ENCODE peak calls at places on chromosomes 11 and 22, in ten cellular contexts. One of them, this sample, is unnamed.

GRCh38 chr11:124796312-124796711 is 3.9 kb downstream of the MSANTD2 start:
- DNase-seq in kidney: no peak
- DNase-seq in substantia nigra: no peak
- DNase-seq in GM20000: no peak
- DNase-seq in GM04503: no peak
- DNase-seq in activated CD8-positive, alpha-beta memory T cell treated with anti-CD3 and anti-CD28 coated beads for 24 hours: no peak
- DNase-seq in NCI-H2081 treated with DMSO at 0.1 percent for 48 hours: no peak
- DNase-seq in T-cell: no peak
- DNase-seq in amygdala: no peak
- DNase-seq in cardiac septum: no peak
- DNase-seq in this sample: no peak

GRCh38 chr11:28673687-28674431 is 565.7 kb downstream of the METTL15 start:
- DNase-seq in kidney: no peak
- DNase-seq in substantia nigra: no peak
- DNase-seq in GM20000: no peak
- DNase-seq in GM04503: peak
- DNase-seq in activated CD8-positive, alpha-beta memory T cell treated with anti-CD3 and anti-CD28 coated beads for 24 hours: no peak
- DNase-seq in NCI-H2081 treated with DMSO at 0.1 percent for 48 hours: no peak
- DNase-seq in T-cell: no peak
- DNase-seq in amygdala: no peak
- DNase-seq in cardiac septum: no peak
- DNase-seq in this sample: no peak

GRCh38 chr22:26617251-26618199 is at the start of gene CRYBB1:
- DNase-seq in kidney: peak
- DNase-seq in substantia nigra: peak
- DNase-seq in GM20000: no peak
- DNase-seq in GM04503: no peak
- DNase-seq in activated CD8-positive, alpha-beta memory T cell treated with anti-CD3 and anti-CD28 coated beads for 24 hours: no peak
- DNase-seq in NCI-H2081 treated with DMSO at 0.1 percent for 48 hours: no peak
- DNase-seq in T-cell: no peak
- DNase-seq in amygdala: no peak
- DNase-seq in cardiac septum: no peak
- DNase-seq in this sample: no peak

GRCh38 chr22:46010951-46011626 is 34.1 kb upstream of the WNT7B start:
- DNase-seq in kidney: peak
- DNase-seq in substantia nigra: peak
- DNase-seq in GM20000: no peak
- DNase-seq in GM04503: no peak
- DNase-seq in activated CD8-positive, alpha-beta memory T cell treated with anti-CD3 and anti-CD28 coated beads for 24 hours: no peak
- DNase-seq in NCI-H2081 treated with DMSO at 0.1 percent for 48 hours: no peak
- DNase-seq in T-cell: no peak
- DNase-seq in amygdala: peak
- DNase-seq in cardiac septum: peak
- DNase-seq in this sample: no peak

GRCh38 chr11:35343033-35343598 is 76.2 kb downstream of the SLC1A2 start:
- DNase-seq in kidney: no peak
- DNase-seq in substantia nigra: no peak
- DNase-seq in GM20000: peak
- DNase-seq in GM04503: no peak
- DNase-seq in activated CD8-positive, alpha-beta memory T cell treated with anti-CD3 and anti-CD28 coated beads for 24 hours: no peak
- DNase-seq in NCI-H2081 treated with DMSO at 0.1 percent for 48 hours: no peak
- DNase-seq in T-cell: no peak
- DNase-seq in amygdala: no peak
- DNase-seq in cardiac septum: no peak
- DNase-seq in this sample: no peak

GRCh38 chr22:31829505-31829904 is 75.7 kb downstream of the DEPDC5 start:
- DNase-seq in kidney: no peak
- DNase-seq in substantia nigra: no peak
- DNase-seq in GM20000: no peak
- DNase-seq in GM04503: peak
- DNase-seq in activated CD8-positive, alpha-beta memory T cell treated with anti-CD3 and anti-CD28 coated beads for 24 hours: peak
- DNase-seq in NCI-H2081 treated with DMSO at 0.1 percent for 48 hours: no peak
- DNase-seq in T-cell: no peak
- DNase-seq in amygdala: no peak
- DNase-seq in cardiac septum: no peak
- DNase-seq in this sample: peak

GRCh38 chr11:122048401-122048800 is 67.6 kb downstream of the BLID start:
- DNase-seq in kidney: no peak
- DNase-seq in substantia nigra: no peak
- DNase-seq in GM20000: no peak
- DNase-seq in GM04503: no peak
- DNase-seq in activated CD8-positive, alpha-beta memory T cell treated with anti-CD3 and anti-CD28 coated beads for 24 hours: no peak
- DNase-seq in NCI-H2081 treated with DMSO at 0.1 percent for 48 hours: no peak
- DNase-seq in T-cell: no peak
- DNase-seq in amygdala: no peak
- DNase-seq in cardiac septum: no peak
- DNase-seq in this sample: no peak

GRCh38 chr22:39818050-39818449 is 75.5 kb downstream of the ENTHD1 start:
- DNase-seq in kidney: no peak
- DNase-seq in substantia nigra: no peak
- DNase-seq in GM20000: no peak
- DNase-seq in GM04503: peak
- DNase-seq in activated CD8-positive, alpha-beta memory T cell treated with anti-CD3 and anti-CD28 coated beads for 24 hours: no peak
- DNase-seq in NCI-H2081 treated with DMSO at 0.1 percent for 48 hours: no peak
- DNase-seq in T-cell: no peak
- DNase-seq in amygdala: no peak
- DNase-seq in cardiac septum: no peak
- DNase-seq in this sample: peak

GRCh38 chr11:133787379-133788103 is 57.8 kb downstream of the SPATA19 start:
- DNase-seq in kidney: no peak
- DNase-seq in substantia nigra: no peak
- DNase-seq in GM20000: no peak
- DNase-seq in GM04503: no peak
- DNase-seq in activated CD8-positive, alpha-beta memory T cell treated with anti-CD3 and anti-CD28 coated beads for 24 hours: no peak
- DNase-seq in NCI-H2081 treated with DMSO at 0.1 percent for 48 hours: no peak
- DNase-seq in T-cell: no peak
- DNase-seq in amygdala: no peak
- DNase-seq in cardiac septum: no peak
- DNase-seq in this sample: no peak

This sample was measured in trophoblast cell.